ENCODE peak calls at places on chromosomes 6 and 20, in seven cellular contexts. H, N, D, X, W, B and R are unnamed samples.

GRCh38 chr6:10396775-10397174 is 18.1 kb downstream of the TFAP2A start:
- DNase-seq in N (no peak), H (no peak), D (no peak), X (no peak), B (no peak), W (no peak), R (no peak)

GRCh38 chr20:20009784-20010253 is 7.3 kb upstream of the NAA20 start:
- DNase-seq in W (peak; percentile 52), X (no peak), B (no peak), H (no peak), D (no peak), N (no peak), R (no peak)

GRCh38 chr20:36881888-36882287 is 6.0 kb downstream of the TLDC2 start:
- DNase-seq in W (no peak), N (no peak), X (no peak), H (no peak), D (no peak), B (no peak), R (no peak)

GRCh38 chr6:152897807-152898399 is 84.9 kb downstream of the FBXO5 start:
- DNase-seq in B (peak; percentile 67), H (peak; percentile 15), W (peak; percentile 52), N (peak; percentile 85), X (peak; percentile 51), D (peak; percentile 87), R (peak; percentile 63)

GRCh38 chr20:13800728-13801134 is 15.9 kb downstream of the NDUFAF5 start:
- DNase-seq in H (no peak), B (no peak), N (no peak), X (no peak), D (no peak), W (peak; percentile 89), R (peak; percentile 67)

GRCh38 chr6:140281236-140281635 is 906.8 kb upstream of the CITED2 start:
- DNase-seq in X (no peak), N (no peak), W (no peak), D (no peak), H (no peak), B (no peak), R (no peak)

GRCh38 chr20:25676164-25676809 is 20.4 kb downstream of the ZNF337 start:
- DNase-seq in W (peak; percentile 52), N (no peak), X (no peak), D (no peak), H (no peak), B (peak; percentile 23), R (no peak)

GRCh38 chr6:2305951-2306350 is 60.5 kb upstream of the GMDS start:
- DNase-seq in H (no peak), D (no peak), W (no peak), B (no peak), N (no peak), X (no peak), R (no peak)

GRCh38 chr20:49896204-49896603 is 19.1 kb downstream of the SPATA2 start:
- DNase-seq in B (peak; percentile 86), X (no peak), W (no peak), H (no peak), D (no peak), N (no peak), R (no peak)

GRCh38 chr20:20411382-20411781 is 43.5 kb downstream of the INSM1 start:
- DNase-seq in H (no peak), B (no peak), X (no peak), W (no peak), N (no peak), D (no peak), R (no peak)

GRCh38 chr20:46823271-46823747 is 71.3 kb upstream of the EYA2 start:
- DNase-seq in H (no peak), B (no peak), D (no peak), W (no peak), X (no peak), N (no peak), R (no peak)

GRCh38 chr6:11366183-11366933 is 133.9 kb upstream of the NEDD9 start:
- DNase-seq in X (no peak), D (no peak), N (no peak), B (no peak), W (no peak), H (peak; percentile 36), R (no peak)

GRCh38 chr6:44496705-44497369 is 109.3 kb downstream of the CDC5L start:
- DNase-seq in D (no peak), W (no peak), H (no peak), X (no peak), B (no peak), N (no peak), R (no peak)

GRCh38 chr6:14763139-14763538 is 482.7 kb upstream of the JARID2 start:
- DNase-seq in N (no peak), B (no peak), W (peak; percentile 12), X (no peak), H (no peak), D (no peak), R (no peak)

GRCh38 chr6:116020738-116021137 is 40.0 kb downstream of the FRK start:
- DNase-seq in X (no peak), H (no peak), D (no peak), B (no peak), W (no peak), N (no peak), R (no peak)

GRCh38 chr6:5471044-5471443 is 209.7 kb downstream of the FARS2 start:
- DNase-seq in H (peak; percentile 30), B (peak; percentile 63), D (peak; percentile 85), W (peak; percentile 54), N (peak; percentile 51), X (peak; percentile 46), R (peak; percentile 66)
- TF ChIP-seq POLR2AphosphoS5 in H (no peak), B (no peak), D (no peak), W (no peak), N (no peak), X (no peak), R (no peak)

GRCh38 chr6:158231551-158232444 is 63.6 kb downstream of the GTF2H5 start:
- DNase-seq in W (peak; percentile 74), X (no peak), D (peak; percentile 93), N (peak; percentile 97), B (peak; percentile 44), H (peak; percentile 92), R (peak; percentile 97)
- TF ChIP-seq POLR2AphosphoS5 in W (peak; percentile 28), X (no peak), D (peak; percentile 67), N (peak; percentile 48), B (no peak), H (no peak), R (no peak)

GRCh38 chr6:41442800-41443501 is 103.2 kb upstream of the FOXP4 start:
- DNase-seq in W (no peak), B (no peak), H (no peak), D (no peak), X (no peak), N (peak; percentile 82), R (peak; percentile 69)
- TF ChIP-seq POLR2AphosphoS5 in W (no peak), B (no peak), H (no peak), D (no peak), X (no peak), N (no peak), R (no peak)

GRCh38 chr6:159594750-159595117 is 98.3 kb downstream of the SOD2 start:
- DNase-seq in W (peak; percentile 8), X (peak; percentile 33), H (no peak), N (no peak), D (no peak), B (no peak), R (no peak)

GRCh38 chr6:159595173-159595572 is 97.9 kb downstream of the SOD2 start:
- DNase-seq in H (no peak), D (no peak), W (no peak), X (peak; percentile 79), N (no peak), B (no peak), R (no peak)

GRCh38 chr6:159590794-159591193 is 102.2 kb downstream of the SOD2 start:
- DNase-seq in N (no peak), D (no peak), B (no peak), X (no peak), H (no peak), W (no peak), R (no peak)

GRCh38 chr6:159594106-159594749 is 98.8 kb downstream of the SOD2 start:
- DNase-seq in X (peak; percentile 12), D (no peak), B (no peak), H (no peak), W (no peak), N (no peak), R (no peak)
- TF ChIP-seq POLR2AphosphoS5 in X (no peak), D (no peak), B (no peak), H (no peak), W (no peak), N (no peak), R (no peak)

GRCh38 chr20:17807670-17808069 is 107.9 kb downstream of the BANF2 start:
- DNase-seq in B (no peak), H (no peak), N (no peak), D (no peak), W (peak; percentile 58), X (no peak), R (no peak)

GRCh38 chr20:17808357-17808756 is 108.6 kb downstream of the BANF2 start:
- DNase-seq in D (no peak), X (no peak), B (no peak), H (no peak), N (no peak), W (peak; percentile 42), R (peak; percentile 54)

GRCh38 chr20:17806107-17806506 is 106.3 kb downstream of the BANF2 start:
- DNase-seq in W (no peak), X (no peak), H (no peak), N (no peak), B (no peak), D (no peak), R (no peak)

GRCh38 chr20:17808782-17809181 is 109.0 kb downstream of the BANF2 start:
- DNase-seq in D (no peak), X (no peak), N (no peak), W (no peak), H (no peak), B (no peak), R (no peak)

DNA sequence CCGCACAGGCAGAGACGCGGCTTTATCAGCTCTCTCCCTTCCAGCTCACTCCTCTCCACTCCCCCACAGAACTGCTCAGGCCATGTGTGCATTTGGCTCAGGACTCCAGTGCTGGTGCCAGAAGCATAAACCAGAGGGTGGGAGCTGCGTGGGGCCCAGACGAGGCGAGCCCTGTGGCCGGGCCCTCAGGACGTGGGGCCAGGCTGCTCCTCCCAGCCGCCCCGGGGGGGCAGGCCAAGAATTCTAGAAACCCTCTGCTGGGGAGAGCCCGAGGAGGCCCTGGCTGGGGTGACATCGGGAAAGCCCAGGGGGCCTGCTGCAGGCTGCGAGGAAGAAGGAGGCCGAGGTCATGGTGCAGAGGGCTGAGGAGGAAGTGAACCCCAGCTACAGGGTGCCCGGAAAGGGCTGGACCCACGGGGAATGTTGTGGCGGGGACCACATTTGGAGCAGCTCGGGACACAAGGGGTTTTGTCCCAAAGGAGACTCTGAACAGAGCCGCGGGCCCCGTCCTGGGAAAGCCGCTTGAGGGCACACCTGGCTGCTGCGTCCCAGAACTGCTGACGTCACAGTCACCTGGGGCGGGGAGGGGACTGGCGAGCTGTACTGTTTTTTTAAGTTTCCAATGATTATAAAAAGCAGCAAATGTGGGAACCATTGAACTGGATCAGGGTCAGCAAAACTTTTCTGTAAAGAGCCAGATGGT is 107.1 kb downstream of the BANF2 start:
- DNase-seq in N (peak; percentile 12), W (no peak), H (no peak), D (no peak), X (no peak), B (no peak), R (peak; percentile 66)
- TF ChIP-seq POLR2AphosphoS5 in N (no peak), W (no peak), H (no peak), D (peak; percentile 69), X (no peak), B (no peak), R (no peak)